ENCODE peak calls at places on chromosomes 4 and X, in eight cellular contexts. I, N, M, K, H, F, T and G are unnamed samples. For H3K4me1, the result is how much of the 10 kb centered on the place peaks cover.

GRCh38 chr4:46441116-46441859 is 51.4 kb upstream of the GABRA2 start:
- DNase-seq in I (no peak), N (no peak), M (no peak), K (no peak), H (no peak), F (peak), T (no peak), G (no peak)

GRCh38 chr4:140076307-140076706 is 77.7 kb downstream of the MAML3 start:
- DNase-seq in I (no peak), N (no peak), M (no peak), K (no peak), H (no peak), F (no peak), T (no peak), G (no peak)

GRCh38 chr4:40523581-40523980 is 106.1 kb downstream of the RBM47 start:
- DNase-seq in I (no peak), N (no peak), M (no peak), K (no peak), H (no peak), F (no peak), T (no peak), G (no peak)

GRCh38 chr4:148481644-148482043 is 39.4 kb upstream of the NR3C2 start:
- DNase-seq in I (no peak), N (no peak), M (no peak), K (no peak), H (no peak), F (no peak), T (no peak), G (no peak)

GRCh38 chr4:54099959-54100606 is at the start of gene GSX2:
- DNase-seq in I (peak), N (no peak), M (no peak), K (no peak), H (no peak), F (no peak), T (no peak), G (no peak)

GRCh38 chr4:94428884-94429283 is 22.9 kb upstream of the PDLIM5 start:
- DNase-seq in I (no peak), N (no peak), M (no peak), K (no peak), H (no peak), F (no peak), T (no peak), G (no peak)

GRCh38 chr4:4880492-4880891 is 21.0 kb downstream of the MSX1 start:
- DNase-seq in I (no peak), N (no peak), M (no peak), K (no peak), H (no peak), F (no peak), T (no peak), G (no peak)

GRCh38 chr4:176660561-176660960 is 132.2 kb downstream of the VEGFC start:
- DNase-seq in I (no peak), N (peak), M (no peak), K (no peak), H (peak), F (no peak), T (no peak), G (no peak)

GRCh38 chr4:16573744-16574143 is 324.7 kb downstream of the LDB2 start:
- DNase-seq in I (peak), N (no peak), M (no peak), K (no peak), H (no peak), F (peak), T (no peak), G (no peak)

GRCh38 chr4:154332681-154333421 is 158.7 kb downstream of the DCHS2 start:
- DNase-seq in I (no peak), N (peak), M (no peak), K (peak), H (peak), F (peak), T (peak), G (no peak)

GRCh38 chr4:40337081-40337480 is 1.9 kb downstream of the CHRNA9 start:
- DNase-seq in I (no peak), N (no peak), M (no peak), K (no peak), H (no peak), F (no peak), T (no peak), G (no peak)

GRCh38 chrX:120402363-120402762 is 40.5 kb downstream of the ATP1B4 start:
- DNase-seq in I (no peak), N (no peak), M (no peak), K (no peak), H (no peak), F (no peak), T (no peak), G (no peak)

GRCh38 chrX:131792789-131793462 is 230.2 kb upstream of the STK26 start:
- DNase-seq in I (no peak), N (no peak), M (peak), K (peak), H (peak), F (peak), T (no peak), G (no peak)

GRCh38 chr4:113540859-113541258 is 220.7 kb downstream of the CAMK2D start:
- DNase-seq in I (no peak), N (no peak), M (no peak), K (no peak), H (no peak), F (peak), T (no peak), G (no peak)

GRCh38 chr4:7206856-7207567 is 14.7 kb downstream of the SORCS2 start:
- DNase-seq in I (peak), N (peak), M (peak), K (no peak), H (peak), F (peak), T (peak), G (peak)

GRCh38 chr4:74932832-74933561 is at the start of gene PARM1:
- DNase-seq in I (peak), N (peak), M (peak), K (no peak), H (peak), F (peak), T (peak), G (peak)

GRCh38 chr4:96952610-96953009 is 1112.7 kb downstream of the PDHA2 start:
- DNase-seq in I (no peak), N (no peak), M (no peak), K (no peak), H (no peak), F (no peak), T (no peak), G (no peak)

GRCh38 chr4:98341309-98341708 is 80.1 kb downstream of the RAP1GDS1 start:
- DNase-seq in I (no peak), N (no peak), M (no peak), K (no peak), H (no peak), F (peak), T (no peak), G (no peak)

GRCh38 chrX:9180623-9181022 is 146.7 kb upstream of the FAM9B start:
- DNase-seq in I (no peak), N (peak), M (no peak), K (no peak), H (no peak), F (no peak), T (no peak), G (no peak)

GRCh38 chr4:30945586-30945985 is 225.4 kb downstream of the PCDH7 start:
- DNase-seq in I (no peak), N (peak), M (no peak), K (no peak), H (no peak), F (peak), T (no peak), G (no peak)

GRCh38 chr4:188143731-188144130 is 4.5 kb downstream of the TRIML1 start:
- DNase-seq in I (no peak), N (no peak), M (no peak), K (no peak), H (no peak), F (no peak), T (no peak), G (no peak)
- H3K27ac ChIP-seq in I (no peak), N (no peak), M (no peak), K (no peak), H (no peak), F (no peak), T (no peak), G (no peak)

GRCh38 chr4:108650212-108651067 is at the start of gene OSTC:
- DNase-seq in I (peak), N (peak), M (peak), K (peak), H (peak), F (peak), T (peak), G (peak)
- TF ChIP-seq CTCF in I (peak), N (peak), M (no peak), K (no peak), H (no peak), F (peak), T (peak), G (no peak)

DNA sequence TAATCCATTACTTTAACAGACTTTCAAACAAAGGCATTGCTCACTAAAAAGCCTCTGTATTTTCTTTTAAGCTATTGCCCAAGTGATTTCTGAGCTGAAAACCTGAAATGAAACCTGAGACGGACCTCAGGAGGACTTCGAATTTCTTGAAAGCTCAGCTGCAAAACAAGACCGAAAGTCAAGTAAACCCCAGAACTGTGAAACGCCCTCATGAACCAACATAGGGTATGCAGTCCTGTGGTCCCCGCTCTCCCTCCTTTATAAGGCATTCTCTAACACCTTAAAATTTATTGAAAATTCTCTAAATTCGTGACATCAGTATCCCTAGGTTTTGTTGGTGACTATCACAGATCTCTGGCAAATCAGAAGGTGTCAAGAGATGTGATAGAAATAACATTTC is 91.8 kb downstream of the SHISA3 start:
- DNase-seq in I (no peak), N (no peak), M (no peak), K (no peak), H (no peak), F (no peak), T (no peak), G (no peak)
- H3K4me1 ChIP-seq in I (under half), N (under half), M (under half), K (under half), H (under half), F (under half), T (under half), G (under half)

GRCh38 chr4:105274504-105274903 is 127.8 kb downstream of the TET2 start:
- DNase-seq in I (no peak), N (no peak), M (no peak), K (no peak), H (no peak), F (no peak), T (no peak), G (no peak)

GRCh38 chr4:105273230-105273629 is 126.6 kb downstream of the TET2 start:
- DNase-seq in I (no peak), N (no peak), M (no peak), K (no peak), H (no peak), F (no peak), T (no peak), G (no peak)

GRCh38 chr4:105276361-105276760 is 129.7 kb downstream of the TET2 start:
- DNase-seq in I (no peak), N (no peak), M (no peak), K (no peak), H (no peak), F (no peak), T (no peak), G (no peak)

GRCh38 chr4:105274090-105274489 is 127.4 kb downstream of the TET2 start:
- DNase-seq in I (no peak), N (no peak), M (no peak), K (no peak), H (no peak), F (no peak), T (no peak), G (no peak)

GRCh38 chr4:105272002-105272401 is 125.3 kb downstream of the TET2 start:
- DNase-seq in I (no peak), N (no peak), M (no peak), K (no peak), H (no peak), F (no peak), T (no peak), G (no peak)
- H3K27ac ChIP-seq in I (no peak), N (no peak), M (no peak), K (no peak), H (no peak), F (no peak), T (no peak), G (no peak)

DNA sequence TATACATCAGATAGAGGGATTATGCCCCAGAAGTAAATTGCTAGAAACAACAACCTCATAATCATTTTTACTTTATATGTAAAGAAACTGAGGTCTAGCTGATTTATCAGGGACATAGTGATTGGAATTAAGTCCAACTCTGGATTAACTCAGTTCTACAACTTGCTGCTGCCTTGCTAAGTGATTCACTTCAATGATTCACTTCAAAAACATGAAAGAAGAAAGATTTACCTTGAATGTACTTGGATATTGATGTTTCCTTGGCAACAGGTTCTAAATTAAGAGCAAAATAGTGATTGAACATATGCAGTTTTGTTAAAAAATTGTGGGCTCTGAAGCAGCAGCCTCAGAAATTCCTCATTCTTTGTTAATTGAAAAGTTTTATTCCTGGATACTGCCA is 99.8 kb upstream of the H2AZ1 start:
- DNase-seq in I (no peak), N (no peak), M (no peak), K (no peak), H (no peak), F (peak), T (no peak), G (no peak)
- TF ChIP-seq CTCF in I (no peak), N (no peak), M (no peak), K (no peak), H (no peak), F (no peak), T (no peak), G (no peak)

DNA sequence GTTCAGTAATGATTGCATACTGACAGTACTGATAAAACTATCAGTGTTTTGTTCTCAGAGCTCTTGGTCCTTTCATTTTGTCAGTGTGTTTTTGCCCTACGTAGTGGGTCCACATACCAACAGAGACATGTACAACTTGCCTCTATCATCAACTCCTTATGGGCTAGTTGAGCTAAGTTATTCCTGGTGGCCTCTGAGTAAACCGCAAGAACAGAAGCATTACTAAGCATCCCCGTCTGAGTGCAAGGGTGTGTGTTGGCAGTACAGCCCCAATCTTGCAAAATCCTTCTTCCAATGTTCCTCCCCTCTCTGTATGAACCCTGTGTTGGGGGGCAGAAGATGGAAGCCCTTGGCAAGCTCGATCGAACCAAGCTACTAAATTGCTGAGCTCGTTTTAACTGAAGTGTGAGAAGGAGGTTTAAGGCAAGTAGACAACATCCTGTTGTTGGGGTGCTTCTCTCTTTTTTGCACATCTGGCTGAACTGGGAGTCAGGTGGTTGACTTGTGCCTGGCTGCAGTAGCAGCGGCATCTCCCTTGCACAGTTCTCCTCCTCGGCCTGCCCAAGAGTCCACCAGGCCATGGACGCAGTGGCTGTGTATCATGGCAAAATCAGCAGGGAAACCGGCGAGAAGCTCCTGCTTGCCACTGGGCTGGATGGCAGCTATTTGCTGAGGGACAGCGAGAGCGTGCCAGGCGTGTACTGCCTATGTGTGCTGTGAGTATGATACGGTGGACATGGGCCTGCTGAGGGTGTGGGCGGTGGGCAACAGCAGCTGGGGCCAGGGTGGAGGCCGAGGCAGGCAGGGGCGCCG is at the start of gene SH2D1A:
- DNase-seq in I (no peak), N (no peak), M (no peak), K (peak), H (no peak), F (no peak), T (no peak), G (no peak)
- H3K4me1 ChIP-seq in I (under half), N (under half), M (under half), K (under half), H (under half), F (under half), T (under half), G (under half)